ENCODE peak calls at places on chromosome 1, in seven cellular contexts. B, Z, Q, D, R, V and J are unnamed samples.

GRCh38 chr1:33383489-33383888 is 47.4 kb downstream of the PHC2 start:
- DNase-seq in B (no peak), Z (no peak), Q (no peak), D (no peak), R (no peak), V (no peak), J (no peak)

GRCh38 chr1:234768171-234768568 is 158.2 kb upstream of the IRF2BP2 start:
- DNase-seq in B (no peak), Z (no peak), Q (no peak), D (no peak), R (no peak), V (no peak), J (no peak)

GRCh38 chr1:8560611-8561544 is 243.0 kb downstream of the SLC45A1 start:
- DNase-seq in B (no peak), Z (peak), Q (peak), D (no peak), R (peak), V (no peak), J (peak)

GRCh38 chr1:245858022-245858421 is 649.1 kb downstream of the SMYD3 start:
- DNase-seq in B (no peak), Z (no peak), Q (no peak), D (no peak), R (no peak), V (no peak), J (no peak)

GRCh38 chr1:67140460-67140859 is 5.7 kb upstream of the C1orf141 start:
- DNase-seq in B (no peak), Z (no peak), Q (no peak), D (no peak), R (no peak), V (no peak), J (no peak)

GRCh38 chr1:59750612-59751395 is 63.9 kb upstream of the HOOK1 start:
- DNase-seq in B (peak), Z (peak), Q (peak), D (no peak), R (peak), V (no peak), J (peak)

GRCh38 chr1:189637041-189637440 is 840.6 kb downstream of the BRINP3 start:
- DNase-seq in B (no peak), Z (no peak), Q (no peak), D (no peak), R (no peak), V (no peak), J (no peak)

GRCh38 chr1:117335376-117336086 is 31.7 kb upstream of the MAN1A2 start:
- DNase-seq in B (no peak), Z (no peak), Q (no peak), D (no peak), R (no peak), V (no peak), J (no peak)

GRCh38 chr1:2591233-2591580 is 4.6 kb downstream of the PRXL2B start:
- DNase-seq in B (no peak), Z (no peak), Q (no peak), D (no peak), R (no peak), V (no peak), J (no peak)

DNA sequence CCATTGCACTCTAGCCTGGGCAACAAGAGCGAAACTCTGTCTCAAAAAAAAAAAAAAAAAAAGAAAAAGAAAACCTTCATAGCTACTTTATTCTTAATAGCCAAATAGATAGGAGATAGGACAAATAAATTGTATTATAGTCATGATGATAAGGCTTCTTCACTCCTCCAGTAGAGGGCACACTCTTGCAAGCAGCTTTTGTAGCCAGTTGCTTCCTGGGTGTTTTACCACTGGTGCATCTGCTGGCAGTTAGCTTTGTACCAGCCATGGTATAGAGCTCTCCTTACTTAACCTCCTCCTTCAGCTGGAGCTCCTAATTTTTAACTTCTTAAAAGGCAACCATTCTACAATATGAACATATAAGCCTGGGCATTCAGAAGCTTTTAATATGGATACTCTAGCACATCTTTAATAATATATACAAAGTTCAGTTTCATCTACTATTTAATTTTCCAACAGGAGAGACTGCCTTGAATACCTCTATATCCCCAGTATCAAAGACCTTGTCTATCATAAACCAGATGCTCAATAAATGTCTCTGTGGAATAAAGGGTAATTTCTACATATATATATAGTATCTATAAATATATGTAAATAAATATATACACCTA is 35.8 kb downstream of the EVI5 start:
- DNase-seq in B (no peak), Z (peak), Q (peak), D (no peak), R (peak), V (peak), J (peak)
- TF ChIP-seq CTCF in B (peak), Z (peak), Q (peak), D (peak), R (peak), V (peak), J (peak)

GRCh38 chr1:118928739-118929554 is 59.2 kb downstream of the TBX15 start:
- DNase-seq in B (no peak), Z (no peak), Q (peak), D (no peak), R (no peak), V (no peak), J (peak)
- TF ChIP-seq CTCF in B (no peak), Z (no peak), Q (no peak), D (no peak), R (no peak), V (no peak), J (no peak)

GRCh38 chr1:151881479-151881878 is 27.8 kb downstream of the THEM4 start:
- DNase-seq in B (no peak), Z (no peak), Q (no peak), D (no peak), R (no peak), V (no peak), J (no peak)
- TF ChIP-seq CTCF in B (no peak), Z (peak), Q (no peak), D (no peak), R (no peak), V (no peak), J (no peak)

GRCh38 chr1:41507152-41507720 is 22.8 kb upstream of the EDN2 start:
- DNase-seq in B (no peak), Z (no peak), Q (no peak), D (no peak), R (no peak), V (no peak), J (no peak)

GRCh38 chr1:41502912-41503311 is 18.4 kb upstream of the EDN2 start:
- DNase-seq in B (no peak), Z (no peak), Q (no peak), D (no peak), R (no peak), V (no peak), J (no peak)

GRCh38 chr1:41503507-41504125 is 19.1 kb upstream of the EDN2 start:
- DNase-seq in B (no peak), Z (no peak), Q (no peak), D (no peak), R (no peak), V (no peak), J (peak)

GRCh38 chr1:41501581-41501980 is 17.1 kb upstream of the EDN2 start:
- DNase-seq in B (no peak), Z (peak), Q (no peak), D (peak), R (no peak), V (no peak), J (no peak)

DNA sequence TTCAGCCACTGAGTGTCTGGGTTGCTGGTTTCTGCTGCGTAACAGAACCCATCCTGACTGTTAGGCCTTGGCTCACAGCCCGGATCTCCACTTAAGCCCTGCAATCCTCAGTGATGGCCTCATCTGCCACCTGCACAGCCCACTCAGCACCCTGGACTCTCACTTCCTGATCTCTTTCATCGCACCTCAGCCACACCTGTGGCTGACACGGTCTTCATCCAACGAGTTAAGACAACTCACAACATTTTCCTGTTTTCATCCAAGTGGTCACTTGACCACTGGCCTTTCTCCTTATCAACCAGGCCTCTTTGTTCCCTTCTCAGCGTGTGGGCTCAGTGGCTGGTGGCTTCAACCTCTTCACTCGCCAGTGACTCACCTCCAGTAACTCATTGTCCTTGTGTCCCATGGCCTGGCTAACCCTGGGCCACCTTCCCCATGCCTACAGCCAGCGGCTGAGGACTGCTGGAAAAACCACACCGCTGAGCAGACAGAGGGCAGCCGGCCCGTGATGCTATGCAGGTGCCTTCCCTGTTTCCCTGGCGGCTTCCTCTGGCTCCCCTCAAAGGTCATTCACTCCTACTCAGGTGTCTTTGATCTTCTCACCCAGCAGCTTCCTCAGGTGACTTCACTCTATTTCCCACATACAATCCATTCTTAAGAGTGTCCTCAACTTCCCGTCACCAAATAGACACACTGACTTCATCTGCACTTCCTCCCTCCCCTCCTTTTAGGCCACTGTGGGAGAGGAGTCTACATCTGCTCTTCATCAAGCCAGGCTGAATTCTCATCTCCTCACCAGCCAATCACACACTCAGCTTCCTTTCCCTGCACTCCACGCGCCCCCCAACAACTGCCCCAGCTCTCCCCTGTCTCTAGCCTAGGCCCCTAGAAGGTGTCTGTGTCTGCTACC is 19.9 kb upstream of the EDN2 start:
- DNase-seq in B (no peak), Z (no peak), Q (peak), D (peak), R (no peak), V (no peak), J (peak)
- TF ChIP-seq CTCF in B (no peak), Z (no peak), Q (no peak), D (no peak), R (no peak), V (no peak), J (no peak)

GRCh38 chr1:25170439-25170838 is 61.9 kb downstream of the SYF2 start:
- DNase-seq in B (no peak), Z (no peak), Q (no peak), D (no peak), R (no peak), V (no peak), J (no peak)
- TF ChIP-seq CTCF in B (no peak), Z (no peak), Q (no peak), D (no peak), R (no peak), V (no peak), J (no peak)